ENCODE peak calls at places on chromosomes 11 and 22, in eight cellular contexts. S is HS-27A, N is NCI-H187 treated with DMSO at 0.1 percent for 48 hours, U is GM13977, J is HT-29, K is GM12891, R is dermis blood vessel endothelial cell, W is skeletal muscle cell. B is an unnamed sample.

GRCh38 chr22:44188986-44189630 is 8.4 kb downstream of the PARVG start:
- DNase-seq in S (no peak), N (no peak), U (no peak), J (no peak), K (no peak), R (no peak), W (no peak), B (no peak)

GRCh38 chr11:76617553-76618265 is 52.8 kb downstream of the LRRC32 start:
- DNase-seq in S (no peak), N (no peak), U (no peak), J (no peak), K (no peak), R (no peak), W (no peak), B (no peak)

GRCh38 chr11:68128682-68129327 is 7.6 kb upstream of the CHKA start:
- DNase-seq in S (no peak), N (no peak), U (no peak), J (peak), K (no peak), R (peak), W (peak), B (no peak)

GRCh38 chr11:123301696-123302400 is 106.8 kb upstream of the CLMP start:
- DNase-seq in S (peak), N (no peak), U (peak), J (peak), K (peak), R (peak), W (no peak), B (peak)

GRCh38 chr11:28232649-28233048 is 124.5 kb downstream of the METTL15 start:
- DNase-seq in S (no peak), N (no peak), U (no peak), J (no peak), K (no peak), R (no peak), W (no peak), B (no peak)

GRCh38 chr11:98955551-98955950 is 65.2 kb upstream of the CNTN5 start:
- DNase-seq in S (no peak), N (no peak), U (no peak), J (no peak), K (no peak), R (no peak), W (no peak), B (no peak)

GRCh38 chr11:2991477-2992233 is 474 bp downstream of the NAP1L4 start:
- DNase-seq in S (no peak), N (no peak), U (no peak), J (peak), K (no peak), R (peak), W (no peak), B (no peak)

GRCh38 chr11:118415051-118415738 is 13.8 kb downstream of the ATP5MG start:
- DNase-seq in S (no peak), N (no peak), U (no peak), J (no peak), K (no peak), R (no peak), W (no peak), B (no peak)

GRCh38 chr22:38098410-38099249 is 11.9 kb downstream of the BAIAP2L2 start:
- DNase-seq in S (no peak), N (no peak), U (no peak), J (no peak), K (no peak), R (peak), W (no peak), B (no peak)

GRCh38 chr22:27512283-27512761 is 289.2 kb downstream of the MN1 start:
- DNase-seq in S (peak), N (no peak), U (no peak), J (no peak), K (no peak), R (peak), W (peak), B (no peak)

GRCh38 chr11:72812604-72812967 is 1.6 kb upstream of the ATG16L2 start:
- DNase-seq in S (no peak), N (peak), U (no peak), J (peak), K (no peak), R (no peak), W (no peak), B (no peak)

GRCh38 chr11:121318848-121319834 is 26.6 kb downstream of the SC5D start:
- DNase-seq in S (no peak), N (no peak), U (no peak), J (peak), K (no peak), R (peak), W (peak), B (no peak)

GRCh38 chr11:67698247-67698646 is 23.8 kb upstream of the ALDH3B2 start:
- DNase-seq in S (no peak), N (no peak), U (no peak), J (peak), K (no peak), R (peak), W (no peak), B (peak)

GRCh38 chr11:9851366-9851765 is 187.5 kb downstream of the SWAP70 start:
- DNase-seq in S (no peak), N (no peak), U (no peak), J (no peak), K (no peak), R (peak), W (peak), B (no peak)

GRCh38 chr11:64620286-64620962 is 29.4 kb downstream of the SLC22A12 start:
- DNase-seq in S (no peak), N (no peak), U (no peak), J (peak), K (no peak), R (peak), W (no peak), B (no peak)

GRCh38 chr11:45247433-45247832 is 38.7 kb downstream of the SYT13 start:
- DNase-seq in S (no peak), N (no peak), U (no peak), J (no peak), K (no peak), R (no peak), W (no peak), B (no peak)

GRCh38 chr11:73314121-73314948 is 6.3 kb downstream of the ARHGEF17 start:
- DNase-seq in S (no peak), N (no peak), U (peak), J (no peak), K (no peak), R (no peak), W (no peak), B (peak)

GRCh38 chr22:33038131-33038772 is 19.9 kb downstream of the SYN3 start:
- DNase-seq in S (no peak), N (no peak), U (no peak), J (no peak), K (no peak), R (no peak), W (no peak), B (no peak)

GRCh38 chr11:129946965-129947364 is 51.6 kb upstream of the NFRKB start:
- DNase-seq in S (no peak), N (no peak), U (no peak), J (no peak), K (no peak), R (no peak), W (no peak), B (no peak)

GRCh38 chr11:75342231-75342918 is 9.1 kb downstream of the ARRB1 start:
- DNase-seq in S (no peak), N (no peak), U (no peak), J (no peak), K (no peak), R (no peak), W (no peak), B (no peak)

GRCh38 chr11:19660076-19660475 is 52.6 kb upstream of the NAV2 start:
- DNase-seq in S (peak), N (no peak), U (peak), J (peak), K (peak), R (peak), W (no peak), B (peak)

GRCh38 chr11:47886096-47886495 is 37.9 kb upstream of the NUP160 start:
- DNase-seq in S (no peak), N (no peak), U (no peak), J (no peak), K (no peak), R (peak), W (no peak), B (no peak)

GRCh38 chr22:23119492-23120414 is 22.0 kb downstream of the RSPH14 start:
- DNase-seq in S (no peak), N (no peak), U (peak), J (no peak), K (peak), R (peak), W (no peak), B (peak)

GRCh38 chr22:27370281-27370680 is 431.3 kb downstream of the MN1 start:
- DNase-seq in S (no peak), N (no peak), U (no peak), J (no peak), K (no peak), R (peak), W (no peak), B (no peak)

GRCh38 chr22:40666151-40666848 is 13.0 kb upstream of the MCHR1 start:
- DNase-seq in S (no peak), N (no peak), U (no peak), J (no peak), K (no peak), R (peak), W (peak), B (no peak)

GRCh38 chr11:8262552-8263108 is 1.0 kb downstream of the LMO1 start:
- DNase-seq in S (no peak), N (no peak), U (peak), J (no peak), K (peak), R (peak), W (peak), B (peak)

GRCh38 chr11:44300881-44301855 is 8.8 kb downstream of the ALX4 start:
- DNase-seq in S (no peak), N (no peak), U (no peak), J (no peak), K (no peak), R (no peak), W (peak), B (no peak)

GRCh38 chr22:46460835-46461234 is 76.6 kb downstream of the CELSR1 start:
- DNase-seq in S (no peak), N (no peak), U (no peak), J (no peak), K (no peak), R (no peak), W (no peak), B (no peak)

GRCh38 chr11:121681536-121681935 is 228.8 kb upstream of the SORL1-AS1 start:
- DNase-seq in S (no peak), N (no peak), U (no peak), J (no peak), K (no peak), R (no peak), W (peak), B (no peak)

GRCh38 chr22:30485362-30485988 is 13.7 kb upstream of the SEC14L3 start:
- DNase-seq in S (no peak), N (no peak), U (peak), J (peak), K (peak), R (peak), W (peak), B (peak)

GRCh38 chr22:27400811-27401210 is 400.7 kb downstream of the MN1 start:
- DNase-seq in S (no peak), N (no peak), U (no peak), J (no peak), K (no peak), R (no peak), W (no peak), B (no peak)

GRCh38 chr11:8002676-8003075 is 15.5 kb downstream of the EIF3F start:
- DNase-seq in S (no peak), N (no peak), U (no peak), J (no peak), K (no peak), R (no peak), W (no peak), B (no peak)

GRCh38 chr11:65185869-65186341 is 4.2 kb downstream of the CAPN1 start:
- DNase-seq in S (no peak), N (no peak), U (no peak), J (no peak), K (no peak), R (no peak), W (no peak), B (no peak)

GRCh38 chr11:818396-819128 is at the start of gene PNPLA2:
- DNase-seq in S (no peak), N (no peak), U (no peak), J (peak), K (no peak), R (no peak), W (no peak), B (no peak)